ENCODE peak calls at places on chromosome 6, in ten cellular contexts. One of them, this sample, is unnamed. For H3K4me1, the result is how much of the 10 kb centered on the place peaks cover.

GRCh38 chr6:56517155-56517745 is 125.4 kb downstream of the DST start:
- DNase-seq in NT2/D1: no peak
- DNase-seq in Peyer's patch: no peak
- DNase-seq in iPS DF 6.9: no peak
- DNase-seq in A549: no peak
- DNase-seq in mucosa of descending colon: no peak
- DNase-seq in psoas muscle: no peak
- DNase-seq in neural progenitor cell: no peak
- DNase-seq in Panc1: no peak
- DNase-seq in fibroblast of lung: peak
- DNase-seq in this sample: no peak

GRCh38 chr6:37011656-37012378 is 6.4 kb downstream of the FGD2 start:
- DNase-seq in mucosa of descending colon: no peak
- DNase-seq in Panc1: no peak
- DNase-seq in iPS DF 6.9: no peak
- DNase-seq in NT2/D1: no peak
- DNase-seq in A549: no peak
- DNase-seq in neural progenitor cell: no peak
- DNase-seq in fibroblast of lung: peak
- DNase-seq in psoas muscle: no peak
- DNase-seq in Peyer's patch: no peak
- DNase-seq in this sample: no peak

GRCh38 chr6:16130437-16130891 is 1.6 kb downstream of the MYLIP start:
- DNase-seq in mucosa of descending colon: peak
- DNase-seq in Peyer's patch: peak
- DNase-seq in NT2/D1: no peak
- DNase-seq in psoas muscle: no peak
- DNase-seq in A549: no peak
- DNase-seq in iPS DF 6.9: no peak
- DNase-seq in fibroblast of lung: no peak
- DNase-seq in Panc1: no peak
- DNase-seq in neural progenitor cell: peak
- DNase-seq in this sample: no peak

GRCh38 chr6:167152858-167153257 is 4.9 kb downstream of the GPR31 start:
- DNase-seq in fibroblast of lung: no peak
- DNase-seq in A549: no peak
- DNase-seq in iPS DF 6.9: no peak
- DNase-seq in Panc1: no peak
- DNase-seq in psoas muscle: no peak
- DNase-seq in neural progenitor cell: no peak
- DNase-seq in mucosa of descending colon: no peak
- DNase-seq in NT2/D1: no peak
- DNase-seq in Peyer's patch: peak
- DNase-seq in this sample: no peak

GRCh38 chr6:164345856-164346496 is 931.5 kb downstream of the QKI start:
- DNase-seq in mucosa of descending colon: no peak
- DNase-seq in A549: no peak
- DNase-seq in iPS DF 6.9: no peak
- DNase-seq in Peyer's patch: no peak
- DNase-seq in psoas muscle: no peak
- DNase-seq in Panc1: no peak
- DNase-seq in fibroblast of lung: no peak
- DNase-seq in neural progenitor cell: no peak
- DNase-seq in NT2/D1: peak
- DNase-seq in this sample: no peak

GRCh38 chr6:53975966-53976610 is 135.2 kb upstream of the MLIP start:
- DNase-seq in Panc1: no peak
- DNase-seq in A549: no peak
- DNase-seq in NT2/D1: no peak
- DNase-seq in mucosa of descending colon: no peak
- DNase-seq in fibroblast of lung: peak
- DNase-seq in psoas muscle: no peak
- DNase-seq in neural progenitor cell: no peak
- DNase-seq in iPS DF 6.9: no peak
- DNase-seq in Peyer's patch: no peak
- DNase-seq in this sample: no peak

GRCh38 chr6:123039431-123039830 is 43.4 kb downstream of the CLVS2 start:
- DNase-seq in iPS DF 6.9: no peak
- DNase-seq in fibroblast of lung: no peak
- DNase-seq in neural progenitor cell: no peak
- DNase-seq in A549: no peak
- DNase-seq in mucosa of descending colon: no peak
- DNase-seq in NT2/D1: no peak
- DNase-seq in Peyer's patch: no peak
- DNase-seq in Panc1: no peak
- DNase-seq in psoas muscle: no peak
- DNase-seq in this sample: no peak

GRCh38 chr6:16249971-16250370 is 11.6 kb downstream of the GMPR start:
- DNase-seq in A549: no peak
- DNase-seq in mucosa of descending colon: no peak
- DNase-seq in iPS DF 6.9: no peak
- DNase-seq in Panc1: no peak
- DNase-seq in Peyer's patch: no peak
- DNase-seq in psoas muscle: no peak
- DNase-seq in fibroblast of lung: peak
- DNase-seq in neural progenitor cell: peak
- DNase-seq in NT2/D1: peak
- DNase-seq in this sample: peak

DNA sequence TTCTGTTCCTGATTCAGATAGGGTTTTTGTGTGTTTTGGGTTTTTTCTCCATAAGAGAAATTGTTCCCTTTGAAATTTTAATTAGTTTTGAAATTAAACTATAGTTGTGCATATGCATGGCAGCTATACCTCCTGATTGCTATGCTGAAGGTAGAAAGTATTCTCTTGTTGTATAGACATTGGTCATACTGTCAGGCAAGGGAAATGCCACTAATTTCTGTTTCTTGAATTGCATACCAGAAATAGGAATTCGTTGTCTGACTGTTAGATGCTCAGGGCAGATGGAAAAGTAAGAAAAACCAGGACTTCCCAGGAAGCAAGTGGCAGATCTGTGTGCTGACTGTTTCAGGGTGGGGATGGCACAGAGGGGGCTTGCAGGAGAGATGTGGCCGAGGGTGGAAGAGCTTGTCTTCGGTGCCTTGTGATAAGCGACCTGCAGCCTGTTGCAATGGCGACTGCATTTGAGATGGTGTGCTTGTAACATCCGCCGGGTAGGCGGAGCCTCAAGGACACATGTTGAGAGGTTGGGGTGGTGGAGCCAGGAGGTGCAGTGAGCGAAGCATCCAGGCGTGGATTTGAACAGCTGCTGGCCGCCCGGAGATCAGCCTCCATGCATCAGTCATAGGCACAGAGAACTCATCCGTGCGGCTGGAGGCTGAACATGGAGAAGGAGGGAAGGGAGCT is 42.8 kb downstream of the RREB1 start:
- DNase-seq in iPS DF 6.9: no peak
- DNase-seq in Peyer's patch: no peak
- DNase-seq in Panc1: no peak
- DNase-seq in A549: no peak
- DNase-seq in mucosa of descending colon: peak
- DNase-seq in NT2/D1: no peak
- DNase-seq in psoas muscle: no peak
- DNase-seq in fibroblast of lung: no peak
- DNase-seq in neural progenitor cell: peak
- DNase-seq in this sample: peak
- H3K4me1 ChIP-seq in iPS DF 6.9: under half
- H3K4me1 ChIP-seq in Peyer's patch: half or more
- H3K4me1 ChIP-seq in Panc1: under half
- H3K4me1 ChIP-seq in A549: half or more
- H3K4me1 ChIP-seq in mucosa of descending colon: under half
- H3K4me1 ChIP-seq in NT2/D1: under half
- H3K4me1 ChIP-seq in psoas muscle: half or more
- H3K4me1 ChIP-seq in fibroblast of lung: under half
- H3K4me1 ChIP-seq in neural progenitor cell: under half
- H3K4me1 ChIP-seq in this sample: under half

GRCh38 chr6:159117031-159117430 is 52.2 kb upstream of the FNDC1 start:
- DNase-seq in mucosa of descending colon: no peak
- DNase-seq in iPS DF 6.9: no peak
- DNase-seq in neural progenitor cell: no peak
- DNase-seq in Peyer's patch: no peak
- DNase-seq in fibroblast of lung: peak
- DNase-seq in psoas muscle: peak
- DNase-seq in Panc1: no peak
- DNase-seq in A549: no peak
- DNase-seq in NT2/D1: no peak
- DNase-seq in this sample: no peak

GRCh38 chr6:159118941-159119340 is 50.3 kb upstream of the FNDC1 start:
- DNase-seq in iPS DF 6.9: no peak
- DNase-seq in fibroblast of lung: no peak
- DNase-seq in A549: no peak
- DNase-seq in NT2/D1: no peak
- DNase-seq in mucosa of descending colon: no peak
- DNase-seq in Panc1: no peak
- DNase-seq in Peyer's patch: no peak
- DNase-seq in neural progenitor cell: no peak
- DNase-seq in psoas muscle: no peak
- DNase-seq in this sample: no peak

GRCh38 chr6:159116343-159116742 is 52.9 kb upstream of the FNDC1 start:
- DNase-seq in fibroblast of lung: no peak
- DNase-seq in mucosa of descending colon: no peak
- DNase-seq in Peyer's patch: peak
- DNase-seq in A549: no peak
- DNase-seq in neural progenitor cell: no peak
- DNase-seq in Panc1: no peak
- DNase-seq in iPS DF 6.9: no peak
- DNase-seq in psoas muscle: no peak
- DNase-seq in NT2/D1: no peak
- DNase-seq in this sample: no peak

GRCh38 chr6:159119835-159120234 is 49.4 kb upstream of the FNDC1 start:
- DNase-seq in neural progenitor cell: no peak
- DNase-seq in Panc1: no peak
- DNase-seq in fibroblast of lung: no peak
- DNase-seq in Peyer's patch: no peak
- DNase-seq in NT2/D1: no peak
- DNase-seq in iPS DF 6.9: no peak
- DNase-seq in A549: no peak
- DNase-seq in mucosa of descending colon: no peak
- DNase-seq in psoas muscle: no peak
- DNase-seq in this sample: peak

GRCh38 chr6:159117541-159117940 is 51.7 kb upstream of the FNDC1 start:
- DNase-seq in iPS DF 6.9: no peak
- DNase-seq in Peyer's patch: peak
- DNase-seq in neural progenitor cell: no peak
- DNase-seq in NT2/D1: no peak
- DNase-seq in psoas muscle: no peak
- DNase-seq in fibroblast of lung: no peak
- DNase-seq in Panc1: no peak
- DNase-seq in mucosa of descending colon: no peak
- DNase-seq in A549: no peak
- DNase-seq in this sample: no peak
- H3K4me1 ChIP-seq in iPS DF 6.9: under half
- H3K4me1 ChIP-seq in Peyer's patch: under half
- H3K4me1 ChIP-seq in neural progenitor cell: under half
- H3K4me1 ChIP-seq in NT2/D1: under half
- H3K4me1 ChIP-seq in psoas muscle: half or more
- H3K4me1 ChIP-seq in fibroblast of lung: under half
- H3K4me1 ChIP-seq in Panc1: under half
- H3K4me1 ChIP-seq in mucosa of descending colon: under half
- H3K4me1 ChIP-seq in A549: under half
- H3K4me1 ChIP-seq in this sample: under half

GRCh38 chr6:33428219-33428890 is 8.5 kb downstream of the SYNGAP1 start:
- DNase-seq in fibroblast of lung: no peak
- DNase-seq in mucosa of descending colon: peak
- DNase-seq in Peyer's patch: peak
- DNase-seq in NT2/D1: no peak
- DNase-seq in iPS DF 6.9: no peak
- DNase-seq in psoas muscle: no peak
- DNase-seq in neural progenitor cell: peak
- DNase-seq in Panc1: no peak
- DNase-seq in A549: peak
- DNase-seq in this sample: peak

GRCh38 chr6:33427585-33428218 is 7.8 kb downstream of the SYNGAP1 start:
- DNase-seq in A549: peak
- DNase-seq in neural progenitor cell: peak
- DNase-seq in iPS DF 6.9: no peak
- DNase-seq in Peyer's patch: peak
- DNase-seq in NT2/D1: no peak
- DNase-seq in fibroblast of lung: no peak
- DNase-seq in mucosa of descending colon: peak
- DNase-seq in psoas muscle: peak
- DNase-seq in Panc1: no peak
- DNase-seq in this sample: peak

GRCh38 chr6:33425668-33426577 is 6.1 kb downstream of the SYNGAP1 start:
- DNase-seq in NT2/D1: peak
- DNase-seq in Peyer's patch: peak
- DNase-seq in fibroblast of lung: peak
- DNase-seq in psoas muscle: peak
- DNase-seq in mucosa of descending colon: peak
- DNase-seq in iPS DF 6.9: no peak
- DNase-seq in A549: peak
- DNase-seq in neural progenitor cell: peak
- DNase-seq in Panc1: no peak
- DNase-seq in this sample: peak

GRCh38 chr6:33424855-33425667 is 5.2 kb downstream of the SYNGAP1 start:
- DNase-seq in NT2/D1: no peak
- DNase-seq in iPS DF 6.9: no peak
- DNase-seq in psoas muscle: no peak
- DNase-seq in mucosa of descending colon: peak
- DNase-seq in neural progenitor cell: peak
- DNase-seq in fibroblast of lung: no peak
- DNase-seq in A549: no peak
- DNase-seq in Peyer's patch: no peak
- DNase-seq in Panc1: no peak
- DNase-seq in this sample: peak

GRCh38 chr6:33426590-33427563 is 7.0 kb downstream of the SYNGAP1 start:
- DNase-seq in Panc1: no peak
- DNase-seq in A549: peak
- DNase-seq in fibroblast of lung: no peak
- DNase-seq in Peyer's patch: no peak
- DNase-seq in NT2/D1: no peak
- DNase-seq in mucosa of descending colon: no peak
- DNase-seq in psoas muscle: no peak
- DNase-seq in neural progenitor cell: peak
- DNase-seq in iPS DF 6.9: no peak
- DNase-seq in this sample: peak
- H3K4me1 ChIP-seq in Panc1: under half
- H3K4me1 ChIP-seq in A549: under half
- H3K4me1 ChIP-seq in fibroblast of lung: under half
- H3K4me1 ChIP-seq in Peyer's patch: half or more
- H3K4me1 ChIP-seq in NT2/D1: under half
- H3K4me1 ChIP-seq in mucosa of descending colon: under half
- H3K4me1 ChIP-seq in psoas muscle: under half
- H3K4me1 ChIP-seq in neural progenitor cell: under half
- H3K4me1 ChIP-seq in iPS DF 6.9: under half
- H3K4me1 ChIP-seq in this sample: under half

DNA sequence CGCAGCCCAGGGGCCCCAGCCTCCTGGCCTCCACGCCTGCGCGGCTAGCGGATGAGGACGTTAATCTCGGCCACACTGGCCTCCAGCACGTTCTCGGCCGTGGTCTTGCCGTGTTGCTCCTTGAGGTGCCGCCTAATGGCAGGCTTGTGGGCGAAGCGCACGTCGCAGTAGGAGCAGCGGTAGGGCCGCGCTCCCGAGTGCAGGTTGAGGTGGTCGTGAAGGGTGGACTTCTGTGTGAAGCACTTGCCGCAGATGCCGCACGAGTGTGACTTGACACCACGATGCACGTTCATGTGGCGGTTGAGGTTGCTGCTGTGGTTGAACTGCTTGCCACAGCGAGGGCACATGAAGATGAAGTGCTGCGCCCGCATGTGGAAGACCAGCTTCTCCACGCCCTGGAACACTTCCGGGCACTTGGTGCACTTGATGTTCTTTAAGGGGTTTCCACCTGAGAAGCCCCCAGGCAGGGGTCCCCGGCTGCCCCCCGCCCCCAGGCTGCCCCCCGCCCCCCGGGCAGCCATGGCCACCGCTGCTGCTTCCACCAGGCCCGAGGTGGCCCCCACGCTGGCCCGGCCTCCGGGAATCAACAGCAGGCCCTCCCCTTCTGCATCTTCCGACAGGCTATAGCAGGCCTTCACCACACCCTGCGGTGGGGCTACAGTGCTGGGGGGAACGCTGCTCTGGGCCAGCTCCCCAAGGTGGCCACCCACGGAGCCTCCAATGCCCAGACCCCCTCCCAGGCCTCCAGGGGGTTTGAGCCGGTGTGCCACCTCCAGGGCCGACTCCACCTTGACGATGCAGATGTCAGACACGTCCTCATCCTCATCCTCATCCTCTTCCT is 1.8 kb downstream of the ZBTB12 start:
- DNase-seq in mucosa of descending colon: no peak
- DNase-seq in A549: no peak
- DNase-seq in NT2/D1: no peak
- DNase-seq in Panc1: no peak
- DNase-seq in iPS DF 6.9: no peak
- DNase-seq in neural progenitor cell: no peak
- DNase-seq in psoas muscle: no peak
- DNase-seq in fibroblast of lung: no peak
- DNase-seq in Peyer's patch: no peak
- DNase-seq in this sample: peak
- H3K4me1 ChIP-seq in mucosa of descending colon: under half
- H3K4me1 ChIP-seq in A549: under half
- H3K4me1 ChIP-seq in NT2/D1: under half
- H3K4me1 ChIP-seq in Panc1: under half
- H3K4me1 ChIP-seq in iPS DF 6.9: under half
- H3K4me1 ChIP-seq in neural progenitor cell: under half
- H3K4me1 ChIP-seq in psoas muscle: under half
- H3K4me1 ChIP-seq in fibroblast of lung: under half
- H3K4me1 ChIP-seq in Peyer's patch: under half
- H3K4me1 ChIP-seq in this sample: under half

This sample was measured in endodermal cell.